ENCODE peak calls at places on chromosomes 13 and 19, in nine cellular contexts. One of them, this sample, is unnamed.

GRCh38 chr13:50219743-50220142 is 204.5 kb downstream of the KCNRG start:
- DNase-seq in AG04450: no peak
- DNase-seq in upper lobe of left lung: no peak
- DNase-seq in hepatocyte: no peak
- DNase-seq in AG09309: no peak
- DNase-seq in RWPE1: no peak
- DNase-seq in HepG2: no peak
- DNase-seq in CD4-positive, alpha-beta T cell: no peak
- DNase-seq in breast epithelium: no peak
- DNase-seq in this sample: no peak

GRCh38 chr13:106373989-106374572 is 161.4 kb downstream of the EFNB2 start:
- DNase-seq in AG04450: no peak
- DNase-seq in upper lobe of left lung: peak
- DNase-seq in hepatocyte: peak
- DNase-seq in AG09309: peak
- DNase-seq in RWPE1: no peak
- DNase-seq in HepG2: no peak
- DNase-seq in CD4-positive, alpha-beta T cell: no peak
- DNase-seq in breast epithelium: no peak
- DNase-seq in this sample: no peak

GRCh38 chr13:100128373-100128772 is 39.5 kb downstream of the PCCA start:
- DNase-seq in AG04450: peak
- DNase-seq in upper lobe of left lung: no peak
- DNase-seq in hepatocyte: peak
- DNase-seq in AG09309: no peak
- DNase-seq in RWPE1: no peak
- DNase-seq in HepG2: peak
- DNase-seq in CD4-positive, alpha-beta T cell: no peak
- DNase-seq in breast epithelium: no peak
- DNase-seq in this sample: no peak

GRCh38 chr13:67125681-67126080 is 104.5 kb downstream of the PCDH9 start:
- DNase-seq in AG04450: no peak
- DNase-seq in upper lobe of left lung: no peak
- DNase-seq in hepatocyte: no peak
- DNase-seq in AG09309: no peak
- DNase-seq in RWPE1: no peak
- DNase-seq in HepG2: no peak
- DNase-seq in CD4-positive, alpha-beta T cell: no peak
- DNase-seq in breast epithelium: no peak
- DNase-seq in this sample: no peak

GRCh38 chr19:1401138-1401888 is at the start of gene GAMT:
- DNase-seq in AG04450: no peak
- DNase-seq in upper lobe of left lung: no peak
- DNase-seq in hepatocyte: peak
- DNase-seq in AG09309: no peak
- DNase-seq in RWPE1: no peak
- DNase-seq in HepG2: no peak
- DNase-seq in CD4-positive, alpha-beta T cell: peak
- DNase-seq in breast epithelium: no peak
- DNase-seq in this sample: no peak

GRCh38 chr19:38538793-38539528 is 78.8 kb downstream of the MAP4K1 start:
- DNase-seq in AG04450: no peak
- DNase-seq in upper lobe of left lung: no peak
- DNase-seq in hepatocyte: no peak
- DNase-seq in AG09309: no peak
- DNase-seq in RWPE1: no peak
- DNase-seq in HepG2: no peak
- DNase-seq in CD4-positive, alpha-beta T cell: no peak
- DNase-seq in breast epithelium: no peak
- DNase-seq in this sample: no peak

GRCh38 chr13:46666727-46667456 is 113.9 kb downstream of the LRCH1 start:
- DNase-seq in AG04450: no peak
- DNase-seq in upper lobe of left lung: no peak
- DNase-seq in hepatocyte: peak
- DNase-seq in AG09309: no peak
- DNase-seq in RWPE1: no peak
- DNase-seq in HepG2: no peak
- DNase-seq in CD4-positive, alpha-beta T cell: no peak
- DNase-seq in breast epithelium: no peak
- DNase-seq in this sample: no peak

GRCh38 chr19:17496337-17496997 is 15.0 kb upstream of the PGLS start:
- DNase-seq in AG04450: no peak
- DNase-seq in upper lobe of left lung: peak
- DNase-seq in hepatocyte: peak
- DNase-seq in AG09309: no peak
- DNase-seq in RWPE1: peak
- DNase-seq in HepG2: peak
- DNase-seq in CD4-positive, alpha-beta T cell: peak
- DNase-seq in breast epithelium: no peak
- DNase-seq in this sample: peak

GRCh38 chr19:32404939-32405430 is 585 bp upstream of the DPY19L3 start:
- DNase-seq in AG04450: no peak
- DNase-seq in upper lobe of left lung: peak
- DNase-seq in hepatocyte: peak
- DNase-seq in AG09309: no peak
- DNase-seq in RWPE1: peak
- DNase-seq in HepG2: peak
- DNase-seq in CD4-positive, alpha-beta T cell: peak
- DNase-seq in breast epithelium: peak
- DNase-seq in this sample: no peak

GRCh38 chr13:20702945-20703784 is at the start of gene IL17D:
- DNase-seq in AG04450: no peak
- DNase-seq in upper lobe of left lung: no peak
- DNase-seq in hepatocyte: peak
- DNase-seq in AG09309: no peak
- DNase-seq in RWPE1: peak
- DNase-seq in HepG2: no peak
- DNase-seq in CD4-positive, alpha-beta T cell: peak
- DNase-seq in breast epithelium: no peak
- DNase-seq in this sample: no peak

GRCh38 chr13:27264181-27264580 is 6.4 kb upstream of the RASL11A start:
- DNase-seq in AG04450: peak
- DNase-seq in upper lobe of left lung: no peak
- DNase-seq in hepatocyte: peak
- DNase-seq in AG09309: no peak
- DNase-seq in RWPE1: no peak
- DNase-seq in HepG2: no peak
- DNase-seq in CD4-positive, alpha-beta T cell: no peak
- DNase-seq in breast epithelium: no peak
- DNase-seq in this sample: no peak

DNA sequence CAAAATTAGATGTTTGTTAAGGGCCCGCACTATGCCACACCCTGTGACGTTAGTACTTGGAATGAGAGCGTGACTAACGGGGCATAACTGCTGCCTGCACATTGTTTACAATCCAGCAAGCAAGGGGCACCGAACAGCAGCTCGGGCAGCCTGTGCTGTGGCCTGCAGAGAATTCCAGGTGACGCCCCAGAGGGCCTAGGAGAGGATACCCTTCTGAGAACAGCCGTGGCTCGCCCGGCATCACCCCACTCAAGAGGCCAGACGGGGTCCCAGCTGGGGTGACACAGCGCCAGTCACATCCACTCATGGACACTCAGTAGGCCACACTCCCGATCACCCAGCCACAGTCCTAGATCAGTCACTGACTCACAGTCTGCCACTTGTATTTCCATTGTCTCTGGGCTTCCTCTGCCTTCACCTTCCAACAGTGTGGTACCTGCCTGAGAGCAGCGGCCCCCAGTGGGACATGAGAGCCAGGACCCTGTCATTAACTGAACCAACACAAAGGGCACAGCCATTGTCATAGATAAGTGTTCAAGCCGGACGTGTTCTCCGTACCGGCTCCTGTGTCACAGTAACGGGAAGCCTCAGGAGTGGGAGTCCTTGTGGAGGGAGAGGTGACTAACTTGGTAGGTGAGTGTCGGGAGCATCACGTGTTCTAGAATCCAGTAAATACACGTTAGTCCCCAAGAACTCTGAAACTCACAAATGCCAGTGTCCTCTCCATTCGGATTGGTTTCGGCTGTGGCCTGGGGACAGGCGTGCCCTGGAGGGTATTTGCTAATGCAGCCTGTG is 7.5 kb downstream of the ZNF331 start:
- DNase-seq in AG04450: no peak
- DNase-seq in upper lobe of left lung: peak
- DNase-seq in hepatocyte: peak
- DNase-seq in AG09309: peak
- DNase-seq in RWPE1: peak
- DNase-seq in HepG2: no peak
- DNase-seq in CD4-positive, alpha-beta T cell: no peak
- DNase-seq in breast epithelium: no peak
- DNase-seq in this sample: no peak
- TF ChIP-seq CTCF in AG04450: no peak
- TF ChIP-seq CTCF in upper lobe of left lung: no peak
- TF ChIP-seq CTCF in hepatocyte: no peak
- TF ChIP-seq CTCF in AG09309: no peak
- TF ChIP-seq CTCF in RWPE1: no peak
- TF ChIP-seq CTCF in HepG2: peak
- TF ChIP-seq CTCF in CD4-positive, alpha-beta T cell: no peak
- TF ChIP-seq CTCF in breast epithelium: no peak
- TF ChIP-seq CTCF in this sample: no peak

DNA sequence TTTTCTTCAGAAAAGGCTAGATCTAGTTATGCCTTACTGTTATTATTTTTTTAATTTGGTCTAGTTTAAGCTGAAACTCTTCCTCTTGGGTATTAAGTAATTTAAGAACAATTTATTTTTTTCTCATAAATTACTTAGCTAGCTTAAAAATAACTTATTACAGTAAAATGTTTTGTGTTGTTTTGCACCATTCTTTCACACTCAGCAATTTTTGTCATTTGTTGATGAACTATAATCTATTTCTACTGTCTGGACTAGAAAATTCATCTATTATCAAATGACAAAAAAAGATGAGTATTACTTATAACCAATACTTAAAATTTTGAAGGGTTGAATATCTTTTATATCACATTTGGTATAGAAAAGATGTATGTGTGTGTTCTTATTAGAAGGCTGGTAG is 1.6 kb upstream of the LPAR6 start:
- DNase-seq in AG04450: no peak
- DNase-seq in upper lobe of left lung: no peak
- DNase-seq in hepatocyte: no peak
- DNase-seq in AG09309: no peak
- DNase-seq in RWPE1: no peak
- DNase-seq in HepG2: no peak
- DNase-seq in CD4-positive, alpha-beta T cell: no peak
- DNase-seq in breast epithelium: no peak
- DNase-seq in this sample: no peak
- TF ChIP-seq CTCF in AG04450: no peak
- TF ChIP-seq CTCF in upper lobe of left lung: no peak
- TF ChIP-seq CTCF in hepatocyte: no peak
- TF ChIP-seq CTCF in AG09309: no peak
- TF ChIP-seq CTCF in RWPE1: no peak
- TF ChIP-seq CTCF in HepG2: no peak
- TF ChIP-seq CTCF in CD4-positive, alpha-beta T cell: no peak
- TF ChIP-seq CTCF in breast epithelium: no peak
- TF ChIP-seq CTCF in this sample: no peak

DNA sequence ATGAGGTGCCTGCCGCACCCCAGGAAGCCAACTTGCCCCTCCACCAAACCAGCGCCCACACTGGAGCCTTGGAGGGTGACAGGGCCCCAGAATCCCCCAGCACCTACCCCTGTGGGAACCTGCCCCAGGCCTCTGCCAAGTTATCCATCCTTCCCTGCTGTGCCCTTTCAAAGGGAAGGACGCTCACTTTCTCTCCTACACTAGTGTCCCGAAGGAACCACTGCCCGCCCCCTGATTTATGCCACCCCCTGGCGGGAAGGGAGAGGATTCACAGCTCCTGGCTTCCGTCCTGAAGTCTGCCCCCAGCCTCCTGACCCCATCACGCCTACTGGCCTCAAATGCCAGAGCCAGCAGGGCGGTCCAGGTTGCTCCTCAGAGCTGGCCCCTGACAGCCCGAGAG is 1.4 kb downstream of the EVI5L start:
- DNase-seq in AG04450: no peak
- DNase-seq in upper lobe of left lung: no peak
- DNase-seq in hepatocyte: peak
- DNase-seq in AG09309: no peak
- DNase-seq in RWPE1: peak
- DNase-seq in HepG2: peak
- DNase-seq in CD4-positive, alpha-beta T cell: no peak
- DNase-seq in breast epithelium: no peak
- DNase-seq in this sample: no peak
- TF ChIP-seq CTCF in AG04450: peak
- TF ChIP-seq CTCF in upper lobe of left lung: no peak
- TF ChIP-seq CTCF in hepatocyte: no peak
- TF ChIP-seq CTCF in AG09309: peak
- TF ChIP-seq CTCF in RWPE1: no peak
- TF ChIP-seq CTCF in HepG2: peak
- TF ChIP-seq CTCF in CD4-positive, alpha-beta T cell: no peak
- TF ChIP-seq CTCF in breast epithelium: peak
- TF ChIP-seq CTCF in this sample: no peak

DNA sequence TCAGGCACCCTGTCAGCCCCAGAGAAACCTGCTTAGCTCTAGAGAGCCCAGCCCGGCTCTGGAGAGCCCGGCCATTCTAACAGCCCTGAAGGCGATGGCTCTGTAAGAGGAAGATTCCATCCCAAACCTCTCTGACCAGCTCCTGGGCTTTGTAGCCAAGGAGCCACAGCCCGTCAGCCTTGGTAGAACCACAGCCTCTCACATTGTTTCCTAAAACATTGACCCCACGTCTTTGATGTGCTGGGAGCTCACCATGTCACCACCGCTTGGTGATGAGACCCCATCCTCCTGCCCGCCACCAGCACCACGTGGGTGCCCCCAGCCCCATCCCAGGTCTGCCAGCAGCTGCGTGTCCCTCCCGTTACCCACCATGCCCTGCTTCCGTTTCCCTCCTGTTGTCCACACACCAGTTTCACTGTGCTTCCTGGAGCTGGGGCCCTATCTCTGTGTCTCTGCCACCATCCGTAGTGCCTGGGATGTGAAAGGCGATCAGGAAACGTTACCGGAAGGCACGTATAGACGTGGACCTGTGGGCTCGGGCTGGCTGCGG is 94.2 kb upstream of the MCF2L start:
- DNase-seq in AG04450: no peak
- DNase-seq in upper lobe of left lung: no peak
- DNase-seq in hepatocyte: no peak
- DNase-seq in AG09309: no peak
- DNase-seq in RWPE1: no peak
- DNase-seq in HepG2: no peak
- DNase-seq in CD4-positive, alpha-beta T cell: no peak
- DNase-seq in breast epithelium: no peak
- DNase-seq in this sample: no peak
- TF ChIP-seq CTCF in AG04450: no peak
- TF ChIP-seq CTCF in upper lobe of left lung: no peak
- TF ChIP-seq CTCF in hepatocyte: no peak
- TF ChIP-seq CTCF in AG09309: no peak
- TF ChIP-seq CTCF in RWPE1: peak
- TF ChIP-seq CTCF in HepG2: no peak
- TF ChIP-seq CTCF in CD4-positive, alpha-beta T cell: no peak
- TF ChIP-seq CTCF in breast epithelium: no peak
- TF ChIP-seq CTCF in this sample: no peak